ENCODE peak calls at places on chromosomes 5 and 9, in six cellular contexts. W, Q, E, M, P and B are unnamed samples.

GRCh38 chr5:140565024-140565779 is 574 bp downstream of the SLC35A4 start:
- DNase-seq in W (no peak), Q (no peak), E (no peak), M (no peak), P (no peak), B (no peak)

GRCh38 chr9:72396247-72397091 is 31.5 kb upstream of the ZFAND5 start:
- DNase-seq in W (no peak), Q (no peak), E (no peak), M (no peak), P (no peak), B (no peak)

GRCh38 chr5:83151821-83152220 is 74.5 kb downstream of the XRCC4 start:
- DNase-seq in W (no peak), Q (no peak), E (no peak), M (no peak), P (no peak), B (no peak)

GRCh38 chr5:162323471-162323870 is 255.9 kb downstream of the GABRG2 start:
- DNase-seq in W (no peak), Q (no peak), E (peak; percentile 7), M (no peak), P (no peak), B (no peak)

GRCh38 chr9:13513710-13514444 is 234.4 kb upstream of the MPDZ start:
- DNase-seq in W (no peak), Q (no peak), E (peak; percentile 2), M (no peak), P (no peak), B (peak; percentile 47)

GRCh38 chr5:136210259-136210658 is 17.3 kb upstream of the SMIM32 start:
- DNase-seq in W (no peak), Q (no peak), E (no peak), M (no peak), P (no peak), B (no peak)

GRCh38 chr9:89359636-89360315 is 41.5 kb downstream of the SECISBP2 start:
- DNase-seq in W (no peak), Q (no peak), E (no peak), M (no peak), P (no peak), B (no peak)

GRCh38 chr9:32708480-32709150 is 73.1 kb upstream of the TAF1L start:
- DNase-seq in W (no peak), Q (no peak), E (no peak), M (no peak), P (no peak), B (no peak)

GRCh38 chr9:125646222-125647100 is 60.5 kb downstream of the MAPKAP1 start:
- DNase-seq in W (no peak), Q (no peak), E (no peak), M (no peak), P (no peak), B (no peak)

GRCh38 chr9:106745457-106745856 is 117.5 kb upstream of the ZNF462 start:
- DNase-seq in W (no peak), Q (no peak), E (no peak), M (no peak), P (no peak), B (no peak)

GRCh38 chr9:136052433-136052880 is 42.6 kb downstream of the NACC2 start:
- DNase-seq in W (peak; percentile 74), Q (no peak), E (peak; percentile 23), M (no peak), P (no peak), B (no peak)

GRCh38 chr5:134022333-134022732 is 17.6 kb upstream of the VDAC1 start:
- DNase-seq in W (no peak), Q (no peak), E (no peak), M (no peak), P (no peak), B (no peak)
- TF ChIP-seq CTCF in W (no peak), Q (no peak), E (no peak), M (no peak), P (no peak), B (no peak)

GRCh38 chr5:132229236-132229635 is 1.6 kb upstream of the P4HA2 start:
- DNase-seq in W (peak; percentile 38), Q (no peak), E (no peak), M (no peak), P (no peak), B (no peak)

GRCh38 chr5:132226516-132227234 is 978 bp downstream of the P4HA2 start:
- DNase-seq in W (peak; percentile 72), Q (no peak), E (no peak), M (no peak), P (no peak), B (no peak)

GRCh38 chr5:132228241-132229035 is 785 bp upstream of the P4HA2 start:
- DNase-seq in W (peak; percentile 64), Q (no peak), E (no peak), M (no peak), P (no peak), B (no peak)

GRCh38 chr5:132227235-132227484 is 493 bp downstream of the P4HA2 start:
- DNase-seq in W (no peak), Q (no peak), E (no peak), M (no peak), P (no peak), B (no peak)

GRCh38 chr5:132227485-132228240 is at the start of gene P4HA2:
- DNase-seq in W (peak; percentile 93), Q (peak; percentile 20), E (peak; percentile 88), M (no peak), P (peak; percentile 90), B (peak; percentile 69)
- H3K27ac ChIP-seq in W (peak within 1 kb of the TSS; percentile 92), Q (peak within 1 kb of the TSS; percentile 88), E (peak within 1 kb of the TSS; percentile 44), M (no peak within 1 kb of the TSS), P (peak within 1 kb of the TSS; percentile 94), B (peak within 1 kb of the TSS; percentile 92)

GRCh38 chr5:175690586-175690985 is 32.7 kb downstream of the HRH2 start:
- DNase-seq in W (peak; percentile 25), Q (no peak), E (no peak), M (no peak), P (no peak), B (no peak)
- H3K4me3 ChIP-seq in W (no peak overlapping the region), Q (no peak overlapping the region), E (no peak overlapping the region), M (no peak overlapping the region), P (no peak overlapping the region), B (no peak overlapping the region)

GRCh38 chr9:129873563-129873962 is 38.3 kb downstream of the USP20 start:
- DNase-seq in W (no peak), Q (no peak), E (no peak), M (no peak), P (no peak), B (no peak)

GRCh38 chr9:129876815-129877214 is 41.6 kb downstream of the USP20 start:
- DNase-seq in W (no peak), Q (no peak), E (no peak), M (no peak), P (no peak), B (no peak)

GRCh38 chr9:129875687-129876395 is 40.6 kb downstream of the USP20 start:
- DNase-seq in W (no peak), Q (no peak), E (no peak), M (no peak), P (no peak), B (no peak)

GRCh38 chr9:129874261-129875101 is 39.2 kb downstream of the USP20 start:
- DNase-seq in W (no peak), Q (no peak), E (no peak), M (no peak), P (no peak), B (no peak)

DNA sequence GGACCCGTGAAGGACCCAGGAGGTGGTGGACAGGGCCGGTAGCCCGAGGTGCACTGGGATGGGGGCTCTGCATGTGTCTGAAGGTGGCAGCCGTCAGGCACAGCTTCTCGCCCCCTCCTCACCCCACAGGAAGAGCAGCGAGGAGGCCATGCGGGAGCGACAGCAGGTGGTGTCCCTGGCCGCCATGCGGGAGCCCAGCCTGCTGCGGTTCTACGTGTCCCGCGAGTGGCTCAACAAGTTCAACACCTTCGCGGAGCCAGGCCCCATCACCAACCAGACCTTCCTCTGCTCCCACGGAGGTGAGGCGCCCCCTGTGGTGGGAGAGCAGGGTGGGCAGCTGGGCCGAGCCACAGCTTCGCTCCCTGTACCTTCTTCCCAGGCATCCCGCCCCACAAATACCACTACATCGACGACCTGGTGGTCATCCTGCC is 39.9 kb downstream of the USP20 start:
- DNase-seq in W (no peak), Q (no peak), E (no peak), M (no peak), P (no peak), B (no peak)
- TF ChIP-seq CTCF in W (no peak), Q (no peak), E (peak; percentile 30), M (no peak), P (no peak), B (no peak)

DNA sequence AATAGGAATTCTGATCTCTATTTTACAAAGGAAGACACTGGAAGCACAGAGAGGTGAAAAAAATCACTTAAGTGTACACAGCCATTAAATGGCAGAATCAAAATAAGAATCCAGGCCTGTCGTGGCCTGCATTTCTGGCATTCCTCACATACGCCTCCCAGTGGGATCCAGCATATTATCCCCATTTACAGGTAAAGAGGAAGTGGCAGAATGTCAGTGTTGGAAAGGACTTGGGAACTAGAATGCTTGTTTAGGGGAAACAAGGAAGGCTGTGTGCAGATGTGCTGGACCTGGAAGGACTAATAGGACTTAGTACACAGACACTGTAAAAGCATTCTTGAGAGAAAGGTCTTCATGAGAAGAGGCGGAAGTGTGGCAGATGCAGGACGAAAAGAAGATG is 241.8 kb downstream of the TRIM32 start:
- DNase-seq in W (no peak), Q (no peak), E (no peak), M (no peak), P (no peak), B (no peak)
- H3K27ac ChIP-seq in W (no peak overlapping the region), Q (no peak overlapping the region), E (no peak overlapping the region), M (no peak overlapping the region), P (no peak overlapping the region), B (no peak overlapping the region)

GRCh38 chr5:39419830-39420229 is 5.0 kb downstream of the DAB2 start:
- DNase-seq in W (no peak), Q (no peak), E (no peak), M (no peak), P (no peak), B (no peak)

GRCh38 chr5:39422886-39423285 is 1.9 kb downstream of the DAB2 start:
- DNase-seq in W (no peak), Q (no peak), E (no peak), M (no peak), P (no peak), B (no peak)

GRCh38 chr5:39422036-39422606 is 2.7 kb downstream of the DAB2 start:
- DNase-seq in W (no peak), Q (no peak), E (no peak), M (no peak), P (no peak), B (no peak)

GRCh38 chr5:39417979-39418378 is 6.8 kb downstream of the DAB2 start:
- DNase-seq in W (no peak), Q (no peak), E (no peak), M (no peak), P (no peak), B (no peak)

GRCh38 chr5:39420482-39421145 is 4.2 kb downstream of the DAB2 start:
- DNase-seq in W (peak; percentile 84), Q (peak; percentile 68), E (no peak), M (no peak), P (peak; percentile 72), B (peak; percentile 46)
- H3K4me3 ChIP-seq in W (no peak overlapping the region), Q (peak overlapping the region; percentile 87), E (no peak overlapping the region), M (no peak overlapping the region), P (peak overlapping the region; percentile 69), B (peak overlapping the region; percentile 85)